ENCODE peak calls at places on chromosomes 13 and 19, in four cellular contexts. One of them, this sample, is unnamed.

GRCh38 chr13:32894589-32895001 is 121.6 kb upstream of the KL start:
- DNase-seq in BJ: no peak
- DNase-seq in stomach: no peak
- DNase-seq in cardiac fibroblast: peak; percentile 86
- DNase-seq in this sample: peak; percentile 80

GRCh38 chr13:103876571-103876970 is 810.4 kb upstream of the SLC10A2 start:
- DNase-seq in stomach: no peak
- DNase-seq in BJ: peak; percentile 19
- DNase-seq in cardiac fibroblast: peak; percentile 3
- DNase-seq in this sample: peak; percentile 14

GRCh38 chr19:4374451-4375163 is 25.7 kb downstream of the SH3GL1 start:
- DNase-seq in BJ: peak; percentile 65
- DNase-seq in cardiac fibroblast: peak; percentile 95
- DNase-seq in stomach: peak; percentile 73
- DNase-seq in this sample: peak; percentile 93

GRCh38 chr13:47611664-47612288 is 389.3 kb downstream of the SUCLA2 start:
- DNase-seq in stomach: no peak
- DNase-seq in BJ: no peak
- DNase-seq in cardiac fibroblast: peak; percentile 18
- DNase-seq in this sample: no peak

GRCh38 chr13:21583496-21583895 is 20.5 kb downstream of the MICU2 start:
- DNase-seq in BJ: no peak
- DNase-seq in cardiac fibroblast: peak; percentile 46
- DNase-seq in stomach: no peak
- DNase-seq in this sample: peak; percentile 30

GRCh38 chr19:15374105-15374651 is 5.4 kb downstream of the AKAP8 start:
- DNase-seq in cardiac fibroblast: no peak
- DNase-seq in stomach: no peak
- DNase-seq in BJ: no peak
- DNase-seq in this sample: no peak

GRCh38 chr19:12330340-12330739 is 3.1 kb downstream of the ZNF563 start:
- DNase-seq in stomach: no peak
- DNase-seq in cardiac fibroblast: no peak
- DNase-seq in BJ: no peak
- DNase-seq in this sample: no peak

GRCh38 chr13:101941095-101941777 is 460.6 kb downstream of the FGF14 start:
- DNase-seq in cardiac fibroblast: peak; percentile 22
- DNase-seq in stomach: no peak
- DNase-seq in BJ: no peak
- DNase-seq in this sample: peak; percentile 14

GRCh38 chr13:102856603-102857002 is 10.8 kb downstream of the ERCC5 start:
- DNase-seq in stomach: peak; percentile 48
- DNase-seq in BJ: no peak
- DNase-seq in cardiac fibroblast: peak; percentile 64
- DNase-seq in this sample: peak; percentile 40

GRCh38 chr19:48969276-48970138 is 4.4 kb downstream of the FTL start:
- DNase-seq in BJ: no peak
- DNase-seq in cardiac fibroblast: no peak
- DNase-seq in stomach: no peak
- DNase-seq in this sample: no peak

GRCh38 chr13:52011690-52012511 is at the start of gene ALG11:
- DNase-seq in stomach: peak; percentile 100
- DNase-seq in BJ: peak; percentile 91
- DNase-seq in cardiac fibroblast: peak; percentile 98
- DNase-seq in this sample: peak; percentile 97

GRCh38 chr19:10088949-10089554 is 2.9 kb downstream of the SHFL start:
- DNase-seq in stomach: no peak
- DNase-seq in cardiac fibroblast: no peak
- DNase-seq in BJ: no peak
- DNase-seq in this sample: no peak

GRCh38 chr19:49340069-49340864 is 5.1 kb downstream of the CD37 start:
- DNase-seq in BJ: no peak
- DNase-seq in cardiac fibroblast: peak; percentile 25
- DNase-seq in stomach: peak; percentile 84
- DNase-seq in this sample: no peak

GRCh38 chr13:80337706-80338105 is 3.2 kb downstream of the SPRY2 start:
- DNase-seq in BJ: no peak
- DNase-seq in cardiac fibroblast: peak; percentile 47
- DNase-seq in stomach: no peak
- DNase-seq in this sample: no peak

GRCh38 chr13:20425819-20426219 is 99.8 kb downstream of the CRYL1 start:
- DNase-seq in cardiac fibroblast: no peak
- DNase-seq in BJ: no peak
- DNase-seq in stomach: no peak
- DNase-seq in this sample: no peak

GRCh38 chr13:28636677-28637317 is 22.1 kb upstream of the POMP start:
- DNase-seq in BJ: no peak
- DNase-seq in stomach: peak; percentile 52
- DNase-seq in cardiac fibroblast: peak; percentile 81
- DNase-seq in this sample: peak; percentile 74

GRCh38 chr19:13621413-13621812 is 115.1 kb upstream of the CACNA1A start:
- DNase-seq in stomach: no peak
- DNase-seq in cardiac fibroblast: peak; percentile 93
- DNase-seq in BJ: peak; percentile 82
- DNase-seq in this sample: peak; percentile 80

GRCh38 chr13:43749503-43749902 is 37.3 kb downstream of the ENOX1 start:
- DNase-seq in stomach: no peak
- DNase-seq in cardiac fibroblast: no peak
- DNase-seq in BJ: no peak
- DNase-seq in this sample: no peak

GRCh38 chr19:42353341-42354015 is 28.0 kb downstream of the MEGF8 start:
- DNase-seq in cardiac fibroblast: no peak
- DNase-seq in stomach: no peak
- DNase-seq in BJ: no peak
- DNase-seq in this sample: no peak

GRCh38 chr19:2888739-2889224 is 11.9 kb upstream of the ZNF57 start:
- DNase-seq in BJ: no peak
- DNase-seq in cardiac fibroblast: no peak
- DNase-seq in stomach: no peak
- DNase-seq in this sample: peak; percentile 13

GRCh38 chr19:1027953-1028902 is 1.8 kb downstream of the CNN2 start:
- DNase-seq in BJ: peak; percentile 76
- DNase-seq in stomach: peak; percentile 80
- DNase-seq in cardiac fibroblast: peak; percentile 89
- DNase-seq in this sample: peak; percentile 98

GRCh38 chr13:97004096-97004876 is 10.0 kb upstream of the OXGR1 start:
- DNase-seq in stomach: no peak
- DNase-seq in cardiac fibroblast: peak; percentile 90
- DNase-seq in BJ: no peak
- DNase-seq in this sample: peak; percentile 75

GRCh38 chr19:38004100-38004504 is 97.1 kb downstream of the SIPA1L3 start:
- DNase-seq in stomach: no peak
- DNase-seq in BJ: no peak
- DNase-seq in cardiac fibroblast: no peak
- DNase-seq in this sample: peak; percentile 74

GRCh38 chr19:18771328-18772242 is 19.5 kb downstream of the COMP start:
- DNase-seq in BJ: no peak
- DNase-seq in stomach: no peak
- DNase-seq in cardiac fibroblast: no peak
- DNase-seq in this sample: no peak

GRCh38 chr13:95628488-95628887 is 16.0 kb downstream of the DZIP1 start:
- DNase-seq in cardiac fibroblast: no peak
- DNase-seq in stomach: no peak
- DNase-seq in BJ: no peak
- DNase-seq in this sample: no peak
- H3K4me3 ChIP-seq in cardiac fibroblast: no peak overlapping the region
- H3K4me3 ChIP-seq in stomach: no peak overlapping the region
- H3K4me3 ChIP-seq in BJ: no peak overlapping the region
- H3K4me3 ChIP-seq in this sample: no peak overlapping the region

GRCh38 chr19:29397748-29398147 is 128.0 kb upstream of the VSTM2B start:
- DNase-seq in BJ: no peak
- DNase-seq in cardiac fibroblast: no peak
- DNase-seq in stomach: no peak
- DNase-seq in this sample: no peak

GRCh38 chr19:29404951-29405727 is 120.7 kb upstream of the VSTM2B start:
- DNase-seq in BJ: no peak
- DNase-seq in stomach: no peak
- DNase-seq in cardiac fibroblast: no peak
- DNase-seq in this sample: no peak

GRCh38 chr19:29404015-29404414 is 121.8 kb upstream of the VSTM2B start:
- DNase-seq in BJ: no peak
- DNase-seq in stomach: no peak
- DNase-seq in cardiac fibroblast: no peak
- DNase-seq in this sample: no peak

GRCh38 chr19:29401712-29402421 is 123.9 kb upstream of the VSTM2B start:
- DNase-seq in cardiac fibroblast: no peak
- DNase-seq in stomach: no peak
- DNase-seq in BJ: no peak
- DNase-seq in this sample: no peak

GRCh38 chr19:29400917-29401711 is 124.7 kb upstream of the VSTM2B start:
- DNase-seq in cardiac fibroblast: no peak
- DNase-seq in stomach: no peak
- DNase-seq in BJ: no peak
- DNase-seq in this sample: no peak
- TF ChIP-seq CTCF in cardiac fibroblast: no peak
- TF ChIP-seq CTCF in stomach: no peak
- TF ChIP-seq CTCF in BJ: no peak
- TF ChIP-seq CTCF in this sample: no peak

GRCh38 chr19:50718255-50719118 is 1.1 kb downstream of the SHANK1 start:
- DNase-seq in cardiac fibroblast: no peak
- DNase-seq in BJ: no peak
- DNase-seq in stomach: no peak
- DNase-seq in this sample: no peak

GRCh38 chr19:50720181-50720920 is 749 bp upstream of the SHANK1 start:
- DNase-seq in cardiac fibroblast: no peak
- DNase-seq in stomach: no peak
- DNase-seq in BJ: no peak
- DNase-seq in this sample: no peak

GRCh38 chr19:50719119-50719435 is 525 bp downstream of the SHANK1 start:
- DNase-seq in cardiac fibroblast: no peak
- DNase-seq in stomach: no peak
- DNase-seq in BJ: no peak
- DNase-seq in this sample: no peak

GRCh38 chr19:50720921-50721291 is 1.3 kb upstream of the SHANK1 start:
- DNase-seq in stomach: no peak
- DNase-seq in BJ: no peak
- DNase-seq in cardiac fibroblast: peak; percentile 42
- DNase-seq in this sample: peak; percentile 74

GRCh38 chr19:50719566-50719965 is at the start of gene SHANK1:
- DNase-seq in cardiac fibroblast: no peak
- DNase-seq in stomach: no peak
- DNase-seq in BJ: no peak
- DNase-seq in this sample: peak; percentile 18
- H3K4me3 ChIP-seq in cardiac fibroblast: peak within 1 kb of the TSS; percentile 32
- H3K4me3 ChIP-seq in stomach: peak within 1 kb of the TSS; percentile 31
- H3K4me3 ChIP-seq in BJ: peak within 1 kb of the TSS; percentile 56
- H3K4me3 ChIP-seq in this sample: peak within 1 kb of the TSS; percentile 57

DNA sequence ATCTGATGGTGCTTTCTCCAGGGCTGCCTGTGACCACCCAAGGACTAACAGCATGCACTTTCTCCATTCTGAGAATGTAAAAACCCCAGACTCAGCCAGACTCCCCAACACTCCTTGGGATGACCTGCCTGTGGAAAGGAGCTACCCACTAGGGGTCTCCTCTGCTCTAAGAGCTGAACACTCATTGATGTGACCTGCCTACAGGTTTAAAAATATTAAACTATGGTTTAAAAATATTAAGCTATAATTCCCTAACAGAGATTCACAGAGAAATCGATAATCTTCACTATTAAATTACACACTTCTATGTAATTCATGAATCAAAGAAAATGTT is 696.2 kb upstream of the SLITRK5 start:
- DNase-seq in BJ: no peak
- DNase-seq in cardiac fibroblast: no peak
- DNase-seq in stomach: no peak
- DNase-seq in this sample: no peak
- TF ChIP-seq CTCF in BJ: no peak
- TF ChIP-seq CTCF in cardiac fibroblast: no peak
- TF ChIP-seq CTCF in stomach: no peak
- TF ChIP-seq CTCF in this sample: no peak

GRCh38 chr19:6773323-6773931 is 919 bp downstream of the VAV1 start:
- DNase-seq in cardiac fibroblast: no peak
- DNase-seq in stomach: peak; percentile 40
- DNase-seq in BJ: no peak
- DNase-seq in this sample: no peak

GRCh38 chr19:6772028-6772865 is at the start of gene VAV1:
- DNase-seq in stomach: peak; percentile 63
- DNase-seq in cardiac fibroblast: no peak
- DNase-seq in BJ: no peak
- DNase-seq in this sample: no peak

GRCh38 chr19:6769006-6769637 is 1.9 kb upstream of the SH2D3A start:
- DNase-seq in cardiac fibroblast: peak; percentile 53
- DNase-seq in stomach: no peak
- DNase-seq in BJ: no peak
- DNase-seq in this sample: peak; percentile 15

GRCh38 chr19:6774821-6775707 is 2.6 kb downstream of the VAV1 start:
- DNase-seq in cardiac fibroblast: no peak
- DNase-seq in stomach: no peak
- DNase-seq in BJ: no peak
- DNase-seq in this sample: peak; percentile 25

GRCh38 chr19:6772866-6773322 is 386 bp downstream of the VAV1 start:
- DNase-seq in cardiac fibroblast: no peak
- DNase-seq in BJ: no peak
- DNase-seq in stomach: no peak
- DNase-seq in this sample: no peak
- H3K4me3 ChIP-seq in cardiac fibroblast: no peak overlapping the region
- H3K4me3 ChIP-seq in BJ: no peak overlapping the region
- H3K4me3 ChIP-seq in stomach: peak overlapping the region; percentile 39
- H3K4me3 ChIP-seq in this sample: no peak overlapping the region

DNA sequence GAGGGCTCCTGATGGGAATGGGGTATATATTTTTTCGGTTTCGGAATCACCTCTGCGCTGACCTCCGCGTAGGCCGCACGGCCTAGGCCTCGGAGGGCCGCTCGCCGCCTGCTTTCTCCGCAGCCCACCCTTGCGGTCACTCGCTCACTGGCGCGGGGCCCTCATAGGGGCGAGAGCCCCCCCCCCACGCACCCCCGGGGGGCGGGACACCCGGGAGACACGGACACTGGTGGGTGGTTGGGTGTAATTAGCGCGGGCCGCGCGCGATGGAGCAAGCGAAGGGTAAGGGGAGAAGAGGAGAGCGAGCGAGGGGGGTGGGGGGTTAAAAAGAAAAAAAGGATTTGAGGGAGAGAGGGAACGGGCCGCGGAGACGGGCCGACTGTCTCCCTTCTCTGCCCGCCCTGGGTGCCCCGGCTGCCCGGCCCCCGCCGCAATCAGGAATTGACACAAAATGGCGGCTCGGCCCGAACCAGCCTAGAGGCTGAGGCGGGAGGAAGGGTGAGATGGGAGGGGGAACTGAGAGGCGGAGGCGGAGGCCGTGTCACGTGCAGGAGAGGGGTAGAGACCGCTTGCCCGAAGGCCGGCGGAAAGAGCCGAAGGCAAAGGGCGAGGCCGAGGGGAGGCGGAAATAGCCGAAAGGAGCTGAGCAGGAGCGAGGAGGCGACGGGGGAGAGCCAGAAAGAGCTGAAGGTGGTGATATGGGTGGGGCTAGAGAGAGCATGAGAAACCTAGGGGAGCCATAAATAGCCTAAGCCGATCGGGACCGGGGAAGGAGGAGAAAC is 721 bp downstream of the ZC3H4 start:
- DNase-seq in BJ: peak; percentile 98
- DNase-seq in stomach: peak; percentile 99
- DNase-seq in cardiac fibroblast: peak; percentile 99
- DNase-seq in this sample: peak; percentile 99
- TF ChIP-seq CTCF in BJ: no peak
- TF ChIP-seq CTCF in stomach: no peak
- TF ChIP-seq CTCF in cardiac fibroblast: no peak
- TF ChIP-seq CTCF in this sample: no peak

This sample was measured in AG10803.